ENCODE peak calls at places on chromosomes 6 and 20, in five cellular contexts. R, P, O, D and N are unnamed samples.
A peak's percentile ranks its signal among the peaks of the same experiment; 100 is the strongest.

GRCh38 chr20:38924718-38925117 is 1.5 kb upstream of the FAM83D start:
- DNase-seq in R (no peak), O (no peak), D (no peak), P (no peak), N (no peak)

GRCh38 chr6:32666420-32667300 is at the start of gene HLA-DQB1:
- DNase-seq in P (peak; percentile 2), R (peak; percentile 71), O (no peak), D (no peak), N (no peak)

GRCh38 chr6:22332726-22333125 is 35.9 kb upstream of the PRL start:
- DNase-seq in O (no peak), R (no peak), P (no peak), D (no peak), N (no peak)

GRCh38 chr6:136503303-136503702 is 46.9 kb downstream of the MAP7 start:
- DNase-seq in R (peak; percentile 47), D (no peak), P (no peak), O (no peak), N (no peak)

GRCh38 chr6:56076033-56076432 is 171.3 kb downstream of the COL21A1 start:
- DNase-seq in P (no peak), D (no peak), O (no peak), R (no peak), N (no peak)

GRCh38 chr6:149859368-149859767 is 4.8 kb downstream of the LRP11 start:
- DNase-seq in R (no peak), P (peak; percentile 98), D (no peak), O (no peak), N (no peak)

GRCh38 chr20:57563522-57563921 is 2.6 kb downstream of the PCK1 start:
- DNase-seq in D (no peak), R (no peak), P (no peak), O (no peak), N (no peak)

GRCh38 chr20:43843096-43843964 is 71.3 kb upstream of the TOX2 start:
- DNase-seq in O (no peak), D (no peak), R (no peak), P (peak; percentile 91), N (peak; percentile 16)

GRCh38 chr6:13908955-13909381 is 15.8 kb upstream of the RNF182 start:
- DNase-seq in R (peak; percentile 78), P (peak; percentile 84), O (no peak), D (peak; percentile 34), N (no peak)

GRCh38 chr6:53929340-53930120 is 134.7 kb downstream of the LRRC1 start:
- DNase-seq in O (no peak), P (peak; percentile 48), D (no peak), R (no peak), N (no peak)

GRCh38 chr6:84825461-84825860 is 61.1 kb upstream of the TBX18 start:
- DNase-seq in D (no peak), R (no peak), P (peak; percentile 36), O (no peak), N (no peak)

GRCh38 chr20:64142546-64142945 is 21.7 kb upstream of the MYT1 start:
- DNase-seq in O (no peak), P (no peak), R (peak; percentile 29), D (no peak), N (no peak)

GRCh38 chr20:8946036-8946926 is 122.6 kb upstream of the PLCB4 start:
- DNase-seq in O (no peak), D (no peak), R (peak; percentile 25), P (no peak), N (no peak)

GRCh38 chr6:167394820-167395219 is 69.9 kb downstream of the TTLL2 start:
- DNase-seq in O (no peak), P (no peak), D (no peak), R (no peak), N (no peak)

GRCh38 chr6:45607818-45608217 is 230.1 kb upstream of the SUPT3H start:
- DNase-seq in O (no peak), R (no peak), P (peak; percentile 63), D (no peak), N (no peak)

GRCh38 chr6:57267586-57268293 is 45.6 kb upstream of the RAB23 start:
- DNase-seq in O (no peak), P (peak; percentile 99), R (peak; percentile 71), D (peak; percentile 44), N (no peak)

GRCh38 chr6:13733178-13733851 is 21.7 kb upstream of the RANBP9 start:
- DNase-seq in R (no peak), P (peak; percentile 95), D (peak; percentile 44), O (peak; percentile 84), N (peak; percentile 77)

GRCh38 chr20:63509088-63509564 is 10.2 kb upstream of the EEF1A2 start:
- DNase-seq in D (no peak), P (no peak), O (no peak), R (no peak), N (no peak)

GRCh38 chr6:14661188-14661587 is 543.6 kb downstream of the CD83 start:
- DNase-seq in O (no peak), R (no peak), P (peak; percentile 34), D (no peak), N (no peak)

GRCh38 chr6:147063469-147064031 is 140.7 kb upstream of the STXBP5 start:
- DNase-seq in O (no peak), P (peak; percentile 89), D (no peak), R (no peak), N (no peak)

GRCh38 chr20:2626853-2627541 is 25.4 kb upstream of the NOP56 start:
- DNase-seq in O (no peak), R (no peak), P (peak; percentile 54), D (no peak), N (no peak)

GRCh38 chr20:21167261-21167660 is 41.4 kb downstream of the KIZ start:
- DNase-seq in D (no peak), P (no peak), R (no peak), O (no peak), N (no peak)

GRCh38 chr6:148309301-148309700 is 33.3 kb upstream of the SASH1 start:
- DNase-seq in D (no peak), R (peak; percentile 31), P (no peak), O (no peak), N (no peak)

GRCh38 chr20:19968488-19969073 is 48.6 kb upstream of the NAA20 start:
- DNase-seq in P (no peak), D (no peak), O (no peak), R (no peak), N (no peak)

GRCh38 chr6:168206186-168206585 is 113.4 kb downstream of the DACT2 start:
- DNase-seq in P (no peak), O (no peak), D (no peak), R (no peak), N (no peak)

GRCh38 chr6:47721189-47721588 is 22.8 kb downstream of the ADGRF4 start:
- DNase-seq in D (no peak), R (no peak), P (no peak), O (no peak), N (no peak)

GRCh38 chr20:38804243-38804642 is 1.3 kb upstream of the PPP1R16B start:
- DNase-seq in P (no peak), R (no peak), O (no peak), D (no peak), N (no peak)

GRCh38 chr6:112466378-112467151 is 119.4 kb downstream of the RFPL4B start:
- DNase-seq in O (no peak), R (no peak), P (peak; percentile 26), D (no peak), N (no peak)

GRCh38 chr20:25750765-25751696 is 54.4 kb upstream of the ZNF337 start:
- DNase-seq in O (no peak), P (peak; percentile 51), R (no peak), D (peak; percentile 58), N (no peak)

GRCh38 chr6:132950556-132950955 is 136.2 kb downstream of the RPS12 start:
- DNase-seq in O (no peak), P (no peak), R (no peak), D (no peak), N (no peak)

GRCh38 chr6:153090241-153090930 is 40.7 kb downstream of the RGS17 start:
- DNase-seq in D (no peak), O (no peak), P (peak; percentile 83), R (no peak), N (no peak)

GRCh38 chr20:17856837-17857605 is 111.6 kb downstream of the SNX5 start:
- DNase-seq in P (no peak), O (no peak), D (no peak), R (no peak), N (no peak)

GRCh38 chr6:431986-432385 is 40.4 kb downstream of the IRF4 start:
- DNase-seq in D (no peak), O (no peak), R (no peak), P (peak; percentile 38), N (no peak)

GRCh38 chr6:52230685-52231084 is 13.6 kb downstream of the IL17F start:
- DNase-seq in O (no peak), R (no peak), D (no peak), P (no peak), N (no peak)

GRCh38 chr6:34671362-34671761 is 25.2 kb downstream of the ILRUN start:
- DNase-seq in P (peak; percentile 37), D (no peak), R (no peak), O (no peak), N (no peak)

GRCh38 chr6:121465101-121465500 is 29.7 kb downstream of the GJA1 start:
- DNase-seq in P (no peak), D (no peak), O (no peak), R (no peak), N (no peak)

GRCh38 chr20:25626779-25627178 is 3.0 kb upstream of the NANP start:
- DNase-seq in R (no peak), D (no peak), P (no peak), O (no peak), N (no peak)

GRCh38 chr20:59175861-59176260 is 12.2 kb downstream of the ZNF831 start:
- DNase-seq in O (no peak), P (no peak), R (no peak), D (no peak), N (peak; percentile 26)

GRCh38 chr20:31835977-31836852 is 9.2 kb downstream of the FOXS1 start:
- DNase-seq in R (peak; percentile 41), O (peak; percentile 75), D (peak; percentile 65), P (peak; percentile 89), N (peak; percentile 91)
- TF ChIP-seq CTCF in R (no peak), O (no peak), D (no peak), P (no peak), N (no peak)

DNA sequence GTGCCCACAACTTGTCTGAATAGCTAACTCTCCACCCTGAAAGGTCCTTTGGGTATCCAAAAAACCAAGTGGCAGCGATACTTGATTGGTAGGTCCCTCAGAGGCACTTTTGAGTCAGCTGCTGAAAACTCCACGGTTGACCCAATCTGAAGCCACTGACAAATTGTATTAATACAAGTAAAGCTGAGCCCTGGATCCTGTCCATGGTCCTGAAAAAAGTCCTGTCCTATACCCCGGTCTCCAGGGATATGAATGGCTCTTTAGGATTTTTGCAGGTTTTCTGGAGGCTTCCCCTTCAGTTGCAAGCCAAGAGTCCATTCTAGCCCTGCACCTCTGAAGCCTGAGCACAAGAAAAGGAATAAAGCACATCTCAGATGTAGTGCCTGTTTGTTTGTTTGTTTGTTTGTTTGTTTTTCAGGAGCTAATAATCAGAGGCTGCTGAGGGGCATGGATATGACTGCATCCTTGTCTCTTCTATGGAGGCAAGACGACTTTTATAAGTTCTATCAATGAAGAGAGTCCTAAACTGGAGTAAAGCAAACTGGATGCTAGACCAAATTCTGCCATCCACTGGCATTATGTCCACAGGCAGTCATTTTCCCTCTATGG is 1.7 kb upstream of the SLC12A5 start:
- DNase-seq in P (peak; percentile 68), D (no peak), O (no peak), R (no peak), N (no peak)
- H3K27me3 ChIP-seq in P (peaks cover 29% of the 10 kb centered on the region), D (peaks cover 100% of the 10 kb centered on the region), O (peaks cover 16% of the 10 kb centered on the region), R (peaks cover 26% of the 10 kb centered on the region), N (peaks cover 34% of the 10 kb centered on the region)

GRCh38 chr6:16752206-16752867 is 8.9 kb downstream of the ATXN1 start:
- DNase-seq in O (no peak), D (no peak), P (peak; percentile 91), R (no peak), N (no peak)
- H3K27ac ChIP-seq in O (peak overlapping the region; percentile 7), D (peak overlapping the region; percentile 72), P (peak overlapping the region; percentile 30), R (no peak overlapping the region), N (no peak overlapping the region)

GRCh38 chr20:22533823-22534751 is 50.3 kb downstream of the FOXA2 start:
- DNase-seq in P (no peak), O (no peak), D (peak; percentile 56), R (no peak), N (no peak)
- TF ChIP-seq CTCF in P (no peak), O (no peak), D (no peak), R (no peak), N (no peak)